ENCODE peak calls at places on chromosomes 2 and 18, in four cellular contexts. J is central memory CD4-positive, alpha-beta T cell; Y is left lobe of liver; A is transverse colon. Z is an unnamed sample.

GRCh38 chr2:203533696-203534471 is 1.2 kb downstream of the RAPH1 start:
- DNase-seq in J (peak; percentile 35), Y (no peak), A (no peak), Z (no peak)

GRCh38 chr18:56233595-56233994 is 404.8 kb downstream of the TXNL1 start:
- DNase-seq in J (no peak), Y (no peak), A (no peak), Z (no peak)

GRCh38 chr2:240387669-240388358 is 47.6 kb upstream of the GPC1 start:
- DNase-seq in J (no peak), Y (no peak), A (peak; percentile 48), Z (peak; percentile 39)

GRCh38 chr2:24438106-24438505 is 52.9 kb upstream of the NCOA1 start:
- DNase-seq in J (no peak), Y (no peak), A (no peak), Z (no peak)

GRCh38 chr2:232893834-232894233 is 23.8 kb downstream of the SNORC start:
- DNase-seq in J (no peak), Y (no peak), A (no peak), Z (peak; percentile 10)

GRCh38 chr2:47402555-47402804 is 476 bp upstream of the MSH2 start:
- DNase-seq in J (no peak), Y (no peak), A (no peak), Z (no peak)

GRCh38 chr2:8489221-8489620 is 192.6 kb upstream of the ID2 start:
- DNase-seq in J (no peak), Y (no peak), A (no peak), Z (no peak)

GRCh38 chr2:227221120-227221519 is 56.7 kb downstream of the COL4A3 start:
- DNase-seq in J (no peak), Y (no peak), A (no peak), Z (no peak)

GRCh38 chr18:59502222-59502898 is 143.3 kb upstream of the LMAN1 start:
- DNase-seq in J (no peak), Y (no peak), A (no peak), Z (no peak)

GRCh38 chr18:35343936-35344735 is at the start of gene ZNF24:
- DNase-seq in J (peak; percentile 89), Y (peak; percentile 98), A (peak; percentile 97), Z (peak; percentile 96)

GRCh38 chr2:23269747-23270146 is 115.2 kb upstream of the KLHL29 start:
- DNase-seq in J (no peak), Y (no peak), A (no peak), Z (no peak)

GRCh38 chr2:128408349-128409305 is 90.0 kb upstream of the HS6ST1 start:
- DNase-seq in J (no peak), Y (no peak), A (no peak), Z (peak; percentile 15)

GRCh38 chr2:177572236-177572671 is 179.7 kb downstream of the AGPS start:
- DNase-seq in J (no peak), Y (no peak), A (no peak), Z (no peak)

GRCh38 chr18:37654034-37654433 is 88.4 kb upstream of the CELF4 start:
- DNase-seq in J (no peak), Y (no peak), A (no peak), Z (no peak)

GRCh38 chr2:61988462-61989366 is 83.2 kb downstream of the COMMD1 start:
- DNase-seq in J (no peak), Y (peak; percentile 65), A (no peak), Z (no peak)

GRCh38 chr2:61538920-61539559 is 884 bp upstream of the XPO1 start:
- DNase-seq in J (peak; percentile 50), Y (peak; percentile 48), A (peak; percentile 19), Z (no peak)

GRCh38 chr2:202104286-202104870 is 31.3 kb downstream of the KIAA2012 start:
- DNase-seq in J (no peak), Y (peak; percentile 59), A (peak; percentile 57), Z (peak; percentile 61)